ENCODE peak calls at places on chromosomes 7 and 10, in four cellular contexts. One of them, this sample, is unnamed.

GRCh38 chr7:106462365-106462859 is 177.6 kb upstream of the NAMPT start:
- DNase-seq in thyroid gland: no peak
- DNase-seq in OCI-LY7: peak; percentile 39
- DNase-seq in fibroblast of lung: peak; percentile 70
- DNase-seq in this sample: peak; percentile 66

GRCh38 chr10:106285199-106285598 is 879.3 kb downstream of the SORCS1 start:
- DNase-seq in OCI-LY7: no peak
- DNase-seq in thyroid gland: no peak
- DNase-seq in fibroblast of lung: no peak
- DNase-seq in this sample: no peak

GRCh38 chr10:131534836-131535235 is 223.3 kb upstream of the TCERG1L start:
- DNase-seq in thyroid gland: no peak
- DNase-seq in fibroblast of lung: no peak
- DNase-seq in OCI-LY7: no peak
- DNase-seq in this sample: no peak

GRCh38 chr7:108611268-108611667 is 41.6 kb downstream of the DNAJB9 start:
- DNase-seq in OCI-LY7: no peak
- DNase-seq in thyroid gland: no peak
- DNase-seq in fibroblast of lung: no peak
- DNase-seq in this sample: no peak

GRCh38 chr10:112952282-112952991 is 2.4 kb downstream of the TCF7L2 start:
- DNase-seq in thyroid gland: peak; percentile 30
- DNase-seq in fibroblast of lung: no peak
- DNase-seq in OCI-LY7: no peak
- DNase-seq in this sample: no peak

GRCh38 chr10:62323751-62324150 is 50.4 kb upstream of the ZNF365 start:
- DNase-seq in thyroid gland: no peak
- DNase-seq in fibroblast of lung: no peak
- DNase-seq in OCI-LY7: no peak
- DNase-seq in this sample: no peak

GRCh38 chr10:34713875-34714274 is 101.2 kb downstream of the PARD3 start:
- DNase-seq in OCI-LY7: no peak
- DNase-seq in fibroblast of lung: no peak
- DNase-seq in thyroid gland: no peak
- DNase-seq in this sample: no peak

GRCh38 chr7:106012935-106013439 is 49.9 kb downstream of the CDHR3 start:
- DNase-seq in fibroblast of lung: peak; percentile 98
- DNase-seq in thyroid gland: no peak
- DNase-seq in OCI-LY7: no peak
- DNase-seq in this sample: no peak

GRCh38 chr10:103576862-103577261 is 83.4 kb downstream of the NEURL1 start:
- DNase-seq in fibroblast of lung: no peak
- DNase-seq in OCI-LY7: no peak
- DNase-seq in thyroid gland: no peak
- DNase-seq in this sample: no peak

GRCh38 chr7:88040694-88041093 is 106.6 kb downstream of the ADAM22 start:
- DNase-seq in thyroid gland: no peak
- DNase-seq in fibroblast of lung: no peak
- DNase-seq in OCI-LY7: no peak
- DNase-seq in this sample: no peak

GRCh38 chr10:96858038-96858705 is 26.1 kb downstream of the LCOR start:
- DNase-seq in fibroblast of lung: no peak
- DNase-seq in OCI-LY7: no peak
- DNase-seq in thyroid gland: no peak
- DNase-seq in this sample: no peak

GRCh38 chr7:69800495-69800894 is 202.2 kb downstream of the AUTS2 start:
- DNase-seq in fibroblast of lung: peak; percentile 28
- DNase-seq in thyroid gland: peak; percentile 46
- DNase-seq in OCI-LY7: no peak
- DNase-seq in this sample: no peak

GRCh38 chr7:28533731-28534531 is 121.6 kb downstream of the CREB5 start:
- DNase-seq in OCI-LY7: no peak
- DNase-seq in thyroid gland: peak; percentile 16
- DNase-seq in fibroblast of lung: peak; percentile 74
- DNase-seq in this sample: no peak

DNA sequence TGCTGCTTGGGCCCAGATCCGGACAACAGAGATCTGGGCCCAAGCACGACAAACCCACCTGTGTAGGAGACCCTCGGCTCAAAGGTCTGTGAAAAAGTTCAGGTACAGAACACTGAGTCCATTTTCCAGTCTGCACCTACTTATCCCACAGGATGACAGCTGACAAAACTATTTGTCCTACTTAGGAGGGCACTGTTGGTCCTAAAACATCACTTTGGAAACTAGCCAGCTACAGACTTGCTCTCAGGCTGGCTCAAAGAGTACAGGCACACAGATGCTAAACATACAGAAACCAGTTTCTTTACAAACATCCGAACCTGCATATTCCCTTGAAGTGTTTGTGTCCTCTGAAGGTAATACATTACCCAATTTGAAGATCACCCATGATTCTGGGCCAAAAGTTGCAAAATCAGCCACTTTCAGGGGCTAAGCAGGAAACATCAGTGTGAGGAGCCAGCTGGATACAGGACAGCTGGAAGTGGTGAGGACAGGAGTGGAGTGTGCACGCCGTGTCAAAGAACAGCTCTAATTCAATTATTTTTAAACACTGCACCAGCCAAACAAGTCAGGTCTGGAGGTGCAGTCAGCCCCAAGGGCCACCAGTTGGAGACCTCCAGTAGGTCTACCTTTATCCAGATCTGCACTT is 88.5 kb downstream of the NOC3L start:
- DNase-seq in OCI-LY7: no peak
- DNase-seq in fibroblast of lung: peak; percentile 27
- DNase-seq in thyroid gland: peak; percentile 76
- DNase-seq in this sample: no peak
- H3K4me3 ChIP-seq in OCI-LY7: no peak overlapping the region
- H3K4me3 ChIP-seq in fibroblast of lung: no peak overlapping the region
- H3K4me3 ChIP-seq in thyroid gland: no peak overlapping the region
- H3K4me3 ChIP-seq in this sample: no peak overlapping the region

GRCh38 chr7:142313528-142313927 is 55.7 kb upstream of the PRSS58 start:
- DNase-seq in thyroid gland: no peak
- DNase-seq in fibroblast of lung: no peak
- DNase-seq in OCI-LY7: peak; percentile 73
- DNase-seq in this sample: no peak

GRCh38 chr7:142308326-142308725 is 50.5 kb upstream of the PRSS58 start:
- DNase-seq in OCI-LY7: no peak
- DNase-seq in fibroblast of lung: no peak
- DNase-seq in thyroid gland: no peak
- DNase-seq in this sample: no peak

GRCh38 chr7:142307246-142307900 is 49.5 kb upstream of the PRSS58 start:
- DNase-seq in OCI-LY7: no peak
- DNase-seq in fibroblast of lung: no peak
- DNase-seq in thyroid gland: no peak
- DNase-seq in this sample: no peak

GRCh38 chr7:142311876-142312275 is 54.0 kb upstream of the PRSS58 start:
- DNase-seq in thyroid gland: no peak
- DNase-seq in OCI-LY7: no peak
- DNase-seq in fibroblast of lung: no peak
- DNase-seq in this sample: no peak

GRCh38 chr7:142308918-142309317 is 51.1 kb upstream of the PRSS58 start:
- DNase-seq in fibroblast of lung: no peak
- DNase-seq in thyroid gland: no peak
- DNase-seq in OCI-LY7: no peak
- DNase-seq in this sample: no peak
- TF ChIP-seq CTCF in fibroblast of lung: no peak
- TF ChIP-seq CTCF in thyroid gland: no peak
- TF ChIP-seq CTCF in OCI-LY7: no peak
- TF ChIP-seq CTCF in this sample: no peak

GRCh38 chr7:149870274-149870673 is 3.5 kb upstream of the ATP6V0E2 start:
- DNase-seq in fibroblast of lung: no peak
- DNase-seq in thyroid gland: no peak
- DNase-seq in OCI-LY7: no peak
- DNase-seq in this sample: no peak

GRCh38 chr7:149868638-149869290 is 5.0 kb upstream of the ATP6V0E2 start:
- DNase-seq in fibroblast of lung: no peak
- DNase-seq in OCI-LY7: peak; percentile 63
- DNase-seq in thyroid gland: peak; percentile 86
- DNase-seq in this sample: no peak

GRCh38 chr7:149869867-149870266 is 3.9 kb upstream of the ATP6V0E2 start:
- DNase-seq in OCI-LY7: no peak
- DNase-seq in thyroid gland: no peak
- DNase-seq in fibroblast of lung: no peak
- DNase-seq in this sample: no peak

GRCh38 chr7:149867762-149868637 is 5.8 kb upstream of the ATP6V0E2 start:
- DNase-seq in OCI-LY7: no peak
- DNase-seq in fibroblast of lung: no peak
- DNase-seq in thyroid gland: no peak
- DNase-seq in this sample: no peak

DNA sequence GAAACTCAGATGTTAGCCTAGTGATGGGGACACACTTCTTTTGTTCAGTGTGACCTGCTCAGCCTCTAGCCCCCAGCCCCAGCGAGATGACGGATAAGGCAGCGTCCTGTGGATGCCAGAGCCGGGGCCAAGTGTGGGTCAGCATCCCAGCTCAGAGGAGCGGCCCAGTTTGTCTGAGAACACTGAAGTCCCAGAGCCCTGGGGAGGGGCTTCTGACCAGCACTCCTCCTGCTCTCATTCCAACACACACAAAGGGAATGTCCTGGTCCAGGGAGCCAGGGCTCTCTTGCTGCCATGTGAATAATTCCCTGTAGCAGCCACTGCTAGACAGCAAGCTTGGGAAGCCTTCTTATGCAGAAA is 4.5 kb upstream of the ATP6V0E2 start:
- DNase-seq in thyroid gland: no peak
- DNase-seq in OCI-LY7: no peak
- DNase-seq in fibroblast of lung: no peak
- DNase-seq in this sample: no peak
- H3K4me3 ChIP-seq in thyroid gland: no peak overlapping the region
- H3K4me3 ChIP-seq in OCI-LY7: no peak overlapping the region
- H3K4me3 ChIP-seq in fibroblast of lung: no peak overlapping the region
- H3K4me3 ChIP-seq in this sample: no peak overlapping the region

DNA sequence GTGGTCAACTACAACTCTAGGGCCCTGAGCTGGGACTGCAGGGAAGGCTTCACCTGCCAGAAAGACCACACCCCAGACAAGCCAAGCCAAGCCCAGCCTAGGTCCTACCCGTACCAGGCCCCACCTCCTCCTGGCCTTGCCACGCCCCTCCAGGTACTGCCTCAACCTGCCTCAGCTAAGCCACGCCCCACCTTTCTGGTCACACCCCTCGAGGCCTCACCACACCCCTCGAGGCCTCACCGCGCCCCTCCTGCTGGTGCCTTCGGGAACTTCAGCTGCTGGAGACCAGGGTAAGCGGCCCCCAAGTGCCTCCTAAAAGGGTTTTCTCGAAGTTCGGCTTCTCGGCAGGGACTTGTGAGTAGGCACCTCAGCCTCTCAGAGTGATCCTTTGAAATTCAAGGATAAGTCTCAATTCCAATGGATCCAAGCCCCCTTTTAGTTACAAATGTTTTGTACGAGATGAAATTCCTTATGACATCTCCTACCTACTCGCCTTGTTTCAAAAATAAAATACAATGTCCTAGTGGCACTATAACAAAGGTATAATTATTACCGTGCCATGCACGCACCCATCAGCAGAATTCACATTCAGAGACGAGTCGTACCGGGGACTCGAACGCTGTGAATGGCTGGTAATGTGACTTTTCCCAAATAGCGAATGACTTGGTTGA is 171.2 kb downstream of the ARHGAP21 start:
- DNase-seq in fibroblast of lung: no peak
- DNase-seq in thyroid gland: peak; percentile 65
- DNase-seq in OCI-LY7: peak; percentile 61
- DNase-seq in this sample: peak; percentile 48
- TF ChIP-seq CTCF in fibroblast of lung: peak; percentile 35
- TF ChIP-seq CTCF in thyroid gland: no peak
- TF ChIP-seq CTCF in OCI-LY7: peak; percentile 60
- TF ChIP-seq CTCF in this sample: peak; percentile 13

GRCh38 chr7:112938895-112939588 is 147.6 kb downstream of the GPR85 start:
- DNase-seq in fibroblast of lung: peak; percentile 31
- DNase-seq in OCI-LY7: peak; percentile 50
- DNase-seq in thyroid gland: peak; percentile 41
- DNase-seq in this sample: no peak

GRCh38 chr7:112933598-112933997 is 143.4 kb upstream of the TMEM168 start:
- DNase-seq in thyroid gland: no peak
- DNase-seq in fibroblast of lung: no peak
- DNase-seq in OCI-LY7: no peak
- DNase-seq in this sample: no peak

GRCh38 chr7:112940314-112940732 is 146.3 kb downstream of the GPR85 start:
- DNase-seq in fibroblast of lung: no peak
- DNase-seq in OCI-LY7: no peak
- DNase-seq in thyroid gland: no peak
- DNase-seq in this sample: no peak

GRCh38 chr7:112939589-112940313 is 146.9 kb downstream of the GPR85 start:
- DNase-seq in fibroblast of lung: peak; percentile 99
- DNase-seq in thyroid gland: peak; percentile 100
- DNase-seq in OCI-LY7: peak; percentile 98
- DNase-seq in this sample: peak; percentile 99

DNA sequence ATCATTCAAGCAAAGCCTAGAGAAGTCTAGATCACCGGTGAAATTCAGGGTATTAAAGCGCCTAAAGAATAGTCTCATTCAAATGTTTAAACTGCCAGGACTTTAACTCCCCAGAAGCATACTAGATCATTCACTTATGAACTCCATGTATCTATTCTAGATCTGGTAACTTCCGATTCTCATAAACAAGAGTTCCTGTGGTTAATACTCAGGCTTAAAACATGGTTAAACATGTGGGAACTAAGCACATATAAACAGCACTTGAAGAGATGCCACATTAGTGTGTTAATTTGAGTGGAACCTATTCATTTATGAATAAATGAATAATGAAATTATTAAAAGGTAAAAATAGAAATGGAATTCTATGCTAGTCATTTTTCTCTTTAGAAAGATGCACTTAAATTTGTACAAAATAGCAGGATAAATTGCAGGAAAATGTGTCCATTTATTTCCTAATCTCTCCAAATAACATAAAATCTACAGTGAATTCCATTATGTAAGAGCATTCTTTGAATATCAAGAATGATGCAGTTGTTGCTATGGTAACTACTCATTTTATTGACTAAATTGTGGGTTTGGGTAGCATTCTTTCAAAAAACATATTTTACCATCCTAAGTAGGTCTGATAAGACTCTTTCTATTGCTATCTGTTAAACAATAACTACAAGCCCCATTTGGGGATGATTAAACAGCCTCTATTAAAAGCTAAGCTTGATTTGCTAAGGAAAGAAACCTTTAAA is 147.6 kb upstream of the TMEM168 start:
- DNase-seq in OCI-LY7: no peak
- DNase-seq in thyroid gland: no peak
- DNase-seq in fibroblast of lung: peak; percentile 15
- DNase-seq in this sample: no peak
- H3K4me3 ChIP-seq in OCI-LY7: peak overlapping the region; percentile 83
- H3K4me3 ChIP-seq in thyroid gland: no peak overlapping the region
- H3K4me3 ChIP-seq in fibroblast of lung: peak overlapping the region; percentile 91
- H3K4me3 ChIP-seq in this sample: peak overlapping the region; percentile 65

GRCh38 chr7:42236266-42237161 is 495 bp downstream of the GLI3 start:
- DNase-seq in fibroblast of lung: peak; percentile 74
- DNase-seq in thyroid gland: peak; percentile 64
- DNase-seq in OCI-LY7: no peak
- DNase-seq in this sample: no peak

GRCh38 chr7:42238709-42239395 is 1.8 kb upstream of the GLI3 start:
- DNase-seq in fibroblast of lung: peak; percentile 83
- DNase-seq in thyroid gland: no peak
- DNase-seq in OCI-LY7: no peak
- DNase-seq in this sample: no peak

GRCh38 chr7:42235734-42236133 is 1.3 kb downstream of the GLI3 start:
- DNase-seq in thyroid gland: no peak
- DNase-seq in fibroblast of lung: peak; percentile 70
- DNase-seq in OCI-LY7: no peak
- DNase-seq in this sample: no peak

GRCh38 chr7:42237891-42238531 is 1.0 kb upstream of the GLI3 start:
- DNase-seq in OCI-LY7: no peak
- DNase-seq in fibroblast of lung: peak; percentile 76
- DNase-seq in thyroid gland: peak; percentile 74
- DNase-seq in this sample: peak; percentile 16

GRCh38 chr7:42237162-42237821 is at the start of gene GLI3:
- DNase-seq in fibroblast of lung: peak; percentile 96
- DNase-seq in OCI-LY7: no peak
- DNase-seq in thyroid gland: peak; percentile 88
- DNase-seq in this sample: peak; percentile 70
- TF ChIP-seq CTCF in fibroblast of lung: peak; percentile 27
- TF ChIP-seq CTCF in OCI-LY7: no peak
- TF ChIP-seq CTCF in thyroid gland: no peak
- TF ChIP-seq CTCF in this sample: no peak

This sample was measured in GM12865.